ENCODE peak calls at places on chromosomes 2 and 18, in nine cellular contexts. C is A549, Q is epithelial cell of prostate, B is pancreas, U is neuronal stem cell, A is mesendoderm, K is breast epithelium, L is psoas muscle, M is heart left ventricle. X is an unnamed sample.

GRCh38 chr18:74775239-74775638 is 177.6 kb downstream of the ZNF407 start:
- DNase-seq in C (no peak), Q (no peak), B (no peak), U (no peak), A (no peak), K (no peak), L (no peak), M (no peak), X (peak)

GRCh38 chr18:62335494-62335893 is 10.4 kb downstream of the TNFRSF11A start:
- DNase-seq in C (no peak), Q (no peak), B (no peak), U (no peak), A (no peak), K (no peak), L (no peak), M (no peak), X (no peak)

GRCh38 chr2:106147159-106147558 is 46.9 kb downstream of the UXS1 start:
- DNase-seq in C (peak), Q (no peak), B (no peak), U (no peak), A (peak), K (no peak), L (no peak), M (no peak), X (peak)

GRCh38 chr2:223007531-223007930 is 44.5 kb upstream of the KCNE4 start:
- DNase-seq in C (no peak), Q (peak), B (no peak), U (no peak), A (no peak), K (no peak), L (no peak), M (no peak), X (no peak)

GRCh38 chr2:204171432-204171960 is 234.9 kb downstream of the ICOS start:
- DNase-seq in C (no peak), Q (no peak), B (no peak), U (no peak), A (no peak), K (no peak), L (no peak), M (no peak), X (no peak)

GRCh38 chr18:63511285-63511684 is 30.9 kb upstream of the SERPINB12 start:
- DNase-seq in C (peak), Q (no peak), B (no peak), U (peak), A (peak), K (no peak), L (no peak), M (no peak), X (peak)

GRCh38 chr18:23077493-23078256 is 57.6 kb upstream of the CABLES1 start:
- DNase-seq in C (peak), Q (no peak), B (no peak), U (no peak), A (peak), K (peak), L (no peak), M (no peak), X (peak)

GRCh38 chr2:25845843-25846505 is 32.3 kb downstream of the ASXL2 start:
- DNase-seq in C (no peak), Q (no peak), B (no peak), U (no peak), A (peak), K (no peak), L (no peak), M (no peak), X (no peak)

GRCh38 chr2:233499928-233500327 is 66.7 kb downstream of the USP40 start:
- DNase-seq in C (no peak), Q (no peak), B (no peak), U (no peak), A (no peak), K (no peak), L (no peak), M (no peak), X (no peak)

GRCh38 chr2:111251711-111252110 is 131.0 kb downstream of the BCL2L11 start:
- DNase-seq in C (no peak), Q (no peak), B (no peak), U (no peak), A (no peak), K (no peak), L (no peak), M (no peak), X (no peak)

GRCh38 chr2:174117951-174118930 is 130.1 kb downstream of the OLA1 start:
- DNase-seq in C (peak), Q (peak), B (no peak), U (no peak), A (peak), K (no peak), L (no peak), M (no peak), X (no peak)

GRCh38 chr2:128644156-128644555 is 325.5 kb upstream of the HS6ST1 start:
- DNase-seq in C (no peak), Q (no peak), B (no peak), U (peak), A (peak), K (peak), L (no peak), M (peak), X (no peak)

GRCh38 chr2:232369126-232369955 is 9.2 kb upstream of the ALPP start:
- DNase-seq in C (no peak), Q (no peak), B (peak), U (no peak), A (no peak), K (no peak), L (no peak), M (no peak), X (no peak)

GRCh38 chr18:39672171-39672570 is 2106.6 kb upstream of the CELF4 start:
- DNase-seq in C (no peak), Q (no peak), B (no peak), U (no peak), A (no peak), K (no peak), L (no peak), M (no peak), X (no peak)

GRCh38 chr2:104286806-104287205 is 567.1 kb upstream of the POU3F3 start:
- DNase-seq in C (no peak), Q (no peak), B (no peak), U (peak), A (peak), K (no peak), L (no peak), M (no peak), X (peak)

GRCh38 chr18:50969448-50969847 is 1.6 kb downstream of the ELAC1 start:
- DNase-seq in C (no peak), Q (no peak), B (no peak), U (no peak), A (no peak), K (no peak), L (no peak), M (no peak), X (no peak)
- H3K27ac ChIP-seq in C (no peak), Q (no peak), B (no peak), U (no peak), A (no peak), K (no peak), L (peak), M (no peak), X (peak)

DNA sequence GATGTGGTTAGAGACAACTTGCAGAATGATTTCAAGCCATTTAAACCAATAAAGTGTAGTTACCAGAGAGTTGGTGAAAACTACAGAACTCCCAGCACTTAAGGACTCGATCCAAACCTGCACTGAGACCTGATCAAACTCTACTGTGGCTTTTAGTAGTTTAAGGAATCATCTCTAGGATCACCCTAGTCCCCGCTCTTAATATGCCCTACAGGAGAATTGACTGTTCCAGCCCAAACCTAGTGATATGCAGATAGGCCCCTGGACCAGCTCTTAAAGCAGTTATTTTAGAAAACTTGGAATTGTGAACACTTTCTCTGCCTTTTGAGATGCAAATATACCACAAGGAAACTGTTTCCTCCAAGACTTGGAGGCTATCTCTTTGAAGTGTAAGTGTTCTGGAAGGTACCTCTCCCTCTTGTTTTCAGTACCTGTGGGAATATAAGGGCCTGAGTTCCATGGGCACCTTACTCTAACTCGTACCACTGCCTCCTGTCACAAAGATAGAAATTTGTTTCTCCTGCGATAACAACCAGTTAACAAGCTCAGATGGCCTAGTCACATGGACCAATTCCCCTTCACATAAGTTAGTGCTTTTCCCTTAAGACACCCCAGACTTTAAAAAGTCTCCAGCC is 1367.2 kb upstream of the SLC39A10 start:
- DNase-seq in C (no peak), Q (no peak), B (no peak), U (no peak), A (no peak), K (no peak), L (no peak), M (no peak), X (no peak)
- H3K27ac ChIP-seq in C (no peak), Q (no peak), B (no peak), U (no peak), A (no peak), K (no peak), L (no peak), M (no peak), X (no peak)

GRCh38 chr2:217753460-217754200 is 249.2 kb downstream of the TNS1 start:
- DNase-seq in C (no peak), Q (no peak), B (no peak), U (no peak), A (peak), K (no peak), L (no peak), M (no peak), X (no peak)

GRCh38 chr2:217751192-217751591 is 251.6 kb downstream of the TNS1 start:
- DNase-seq in C (no peak), Q (no peak), B (no peak), U (no peak), A (no peak), K (no peak), L (no peak), M (no peak), X (no peak)

GRCh38 chr2:217749009-217749408 is 253.8 kb downstream of the TNS1 start:
- DNase-seq in C (no peak), Q (no peak), B (no peak), U (no peak), A (no peak), K (no peak), L (no peak), M (no peak), X (no peak)

GRCh38 chr2:217752714-217753459 is 249.9 kb downstream of the TNS1 start:
- DNase-seq in C (no peak), Q (no peak), B (no peak), U (no peak), A (no peak), K (no peak), L (no peak), M (no peak), X (no peak)

GRCh38 chr2:217751952-217752351 is 250.8 kb downstream of the TNS1 start:
- DNase-seq in C (no peak), Q (no peak), B (no peak), U (no peak), A (no peak), K (no peak), L (no peak), M (no peak), X (no peak)
- H3K27ac ChIP-seq in C (no peak), Q (no peak), B (no peak), U (no peak), A (no peak), K (no peak), L (no peak), M (no peak), X (no peak)

GRCh38 chr18:58319719-58320118 is 275.7 kb downstream of the NEDD4L start:
- DNase-seq in C (no peak), Q (no peak), B (no peak), U (no peak), A (no peak), K (no peak), L (no peak), M (no peak), X (no peak)

GRCh38 chr18:58325521-58325908 is 281.5 kb downstream of the NEDD4L start:
- DNase-seq in C (no peak), Q (no peak), B (no peak), U (no peak), A (no peak), K (no peak), L (no peak), M (no peak), X (no peak)

GRCh38 chr18:58324824-58325520 is 280.9 kb downstream of the NEDD4L start:
- DNase-seq in C (no peak), Q (no peak), B (no peak), U (no peak), A (no peak), K (no peak), L (no peak), M (no peak), X (no peak)

GRCh38 chr18:58320907-58321561 is 277.0 kb downstream of the NEDD4L start:
- DNase-seq in C (no peak), Q (no peak), B (no peak), U (no peak), A (no peak), K (no peak), L (no peak), M (no peak), X (no peak)

GRCh38 chr18:58321986-58322385 is 278.0 kb downstream of the NEDD4L start:
- DNase-seq in C (peak), Q (peak), B (peak), U (no peak), A (peak), K (peak), L (peak), M (peak), X (peak)
- H3K27ac ChIP-seq in C (peak), Q (peak), B (peak), U (no peak), A (no peak), K (peak), L (peak), M (no peak), X (no peak)

X was measured in cardiac muscle cell.